ENCODE peak calls at places on chromosome 11, in four cellular contexts. B is retinal pigment epithelial cell; H is naive B cell; Q is activated naive CD4-positive, alpha-beta T cell treated with anti-CD3 and anti-CD28 coated beads, Interleukin-2, amount 50 U/mL, for 16 hours. D is an unnamed sample.

GRCh38 chr11:120331301-120331966 is 4.8 kb upstream of the ARHGEF12 start:
- DNase-seq in H (no peak), B (peak), Q (no peak), D (no peak)

GRCh38 chr11:2868604-2869526 is 16.7 kb downstream of the CDKN1C start:
- DNase-seq in B (no peak), H (no peak), Q (no peak), D (no peak)

GRCh38 chr11:109804911-109805310 is 288.3 kb upstream of the ZC3H12C start:
- DNase-seq in Q (no peak), B (no peak), H (no peak), D (no peak)

GRCh38 chr11:16776716-16777115 is 38.3 kb downstream of the C11orf58 start:
- DNase-seq in B (peak), Q (no peak), H (no peak), D (no peak)

GRCh38 chr11:798093-798713 is at the start of gene SLC25A22:
- DNase-seq in Q (peak), H (peak), B (no peak), D (no peak)

GRCh38 chr11:67313125-67313890 is 10.0 kb downstream of the SSH3 start:
- DNase-seq in H (no peak), Q (no peak), B (no peak), D (no peak)

GRCh38 chr11:110367571-110367970 is 62.2 kb upstream of the FDX1 start:
- DNase-seq in H (no peak), Q (no peak), B (no peak), D (no peak)

GRCh38 chr11:64094463-64095223 is 58.9 kb downstream of the FLRT1 start:
- DNase-seq in Q (no peak), H (no peak), B (peak), D (peak)

GRCh38 chr11:104531075-104531474 is 367.1 kb upstream of the PDGFD start:
- DNase-seq in H (no peak), B (no peak), Q (no peak), D (no peak)

GRCh38 chr11:65487467-65488272 is 11.2 kb upstream of the MALAT1 start:
- DNase-seq in Q (no peak), B (peak), H (no peak), D (peak)